ENCODE peak calls at places on chromosome 22, in five cellular contexts. C is choroid plexus epithelial cell, B is heart left ventricle, L is GM13977, N is fibroblast of lung. S is an unnamed sample.

GRCh38 chr22:42179616-42180015 is 49.0 kb upstream of the CYP2D6 start:
- DNase-seq in B (no peak), N (peak), C (peak), L (no peak), S (peak)

GRCh38 chr22:45242778-45243191 is 2.1 kb upstream of the KIAA0930 start:
- DNase-seq in C (no peak), L (no peak), N (no peak), B (no peak), S (peak)

GRCh38 chr22:42069801-42070516 is 653 bp downstream of the NAGA start:
- DNase-seq in C (no peak), B (no peak), L (no peak), N (no peak), S (no peak)

GRCh38 chr22:11598492-11599440 is 3929.2 kb upstream of the OR11H1 start:
- DNase-seq in C (no peak), B (no peak), L (no peak), N (no peak), S (no peak)

GRCh38 chr22:47796128-47796908 is 1033.9 kb downstream of the TBC1D22A start:
- DNase-seq in C (no peak), L (no peak), B (no peak), N (no peak), S (no peak)

GRCh38 chr22:26168199-26168915 is 905 bp upstream of the SEZ6L start:
- DNase-seq in C (no peak), N (no peak), B (no peak), L (no peak), S (no peak)

GRCh38 chr22:17269607-17270261 is 50.5 kb upstream of the ADA2 start:
- DNase-seq in B (peak), C (no peak), N (no peak), L (no peak), S (no peak)

GRCh38 chr22:47059701-47060161 is 297.3 kb downstream of the TBC1D22A start:
- DNase-seq in N (no peak), C (peak), B (no peak), L (peak), S (no peak)

GRCh38 chr22:24994070-24994763 is 41.7 kb downstream of the KIAA1671 start:
- DNase-seq in L (no peak), B (no peak), C (no peak), N (no peak), S (peak)

GRCh38 chr22:26360169-26360885 is 68.7 kb upstream of the ASPHD2 start:
- DNase-seq in L (peak), N (peak), C (peak), B (peak), S (peak)

GRCh38 chr22:46007848-46008261 is 30.9 kb upstream of the WNT7B start:
- DNase-seq in N (peak), L (no peak), C (peak), B (peak), S (peak)

GRCh38 chr22:33088418-33088817 is 30.2 kb upstream of the SYN3 start:
- DNase-seq in L (no peak), C (no peak), B (no peak), N (no peak), S (no peak)

GRCh38 chr22:45212992-45213751 is 27.5 kb downstream of the KIAA0930 start:
- DNase-seq in B (peak), C (peak), N (peak), L (no peak), S (peak)

GRCh38 chr22:47373648-47374272 is 611.3 kb downstream of the TBC1D22A start:
- DNase-seq in N (no peak), B (no peak), L (no peak), C (no peak), S (no peak)

GRCh38 chr22:41772645-41773044 is 27.8 kb upstream of the CCDC134 start:
- DNase-seq in C (no peak), B (no peak), L (no peak), N (no peak), S (peak)

GRCh38 chr22:44697423-44698179 is 4.4 kb upstream of the PRR5 start:
- DNase-seq in B (peak), L (peak), N (peak), C (peak), S (peak)

GRCh38 chr22:37119872-37120271 is 10.4 kb upstream of the TMPRSS6 start:
- DNase-seq in L (peak), B (no peak), N (no peak), C (no peak), S (no peak)

GRCh38 chr22:37123649-37124048 is 14.1 kb upstream of the TMPRSS6 start:
- DNase-seq in L (no peak), B (no peak), N (no peak), C (no peak), S (no peak)

GRCh38 chr22:37120569-37121340 is 11.2 kb upstream of the TMPRSS6 start:
- DNase-seq in B (no peak), L (no peak), C (no peak), N (no peak), S (no peak)

GRCh38 chr22:37122598-37123180 is 13.2 kb upstream of the TMPRSS6 start:
- DNase-seq in C (no peak), L (no peak), B (no peak), N (no peak), S (no peak)

GRCh38 chr22:37121887-37122591 is 12.5 kb upstream of the TMPRSS6 start:
- DNase-seq in C (peak), B (no peak), N (no peak), L (peak), S (peak)
- TF ChIP-seq CTCF in C (no peak), B (no peak), N (no peak), L (no peak), S (no peak)

GRCh38 chr22:38104084-38104483 is 6.4 kb downstream of the BAIAP2L2 start:
- DNase-seq in L (peak), N (no peak), B (no peak), C (peak), S (peak)
- TF ChIP-seq CTCF in L (peak), N (peak), B (no peak), C (peak), S (peak)

GRCh38 chr22:29704528-29705285 is 15.1 kb upstream of the CABP7 start:
- DNase-seq in B (no peak), C (peak), L (no peak), N (peak), S (no peak)
- TF ChIP-seq CTCF in B (no peak), C (no peak), L (no peak), N (no peak), S (no peak)

GRCh38 chr22:43537019-43537585 is 125.3 kb downstream of the MPPED1 start:
- DNase-seq in L (no peak), B (no peak), N (no peak), C (no peak), S (peak)
- TF ChIP-seq CTCF in L (no peak), B (no peak), N (no peak), C (no peak), S (no peak)

GRCh38 chr22:50700387-50701075 is 27.9 kb downstream of the SHANK3 start:
- DNase-seq in C (no peak), B (no peak), N (no peak), L (no peak), S (no peak)

GRCh38 chr22:50698546-50698945 is 25.9 kb downstream of the SHANK3 start:
- DNase-seq in C (no peak), L (no peak), N (no peak), B (no peak), S (no peak)

GRCh38 chr22:50699001-50699753 is 26.6 kb downstream of the SHANK3 start:
- DNase-seq in N (no peak), C (no peak), L (no peak), B (no peak), S (no peak)

GRCh38 chr22:50701076-50701419 is 28.4 kb downstream of the SHANK3 start:
- DNase-seq in L (no peak), C (no peak), N (no peak), B (no peak), S (no peak)

GRCh38 chr22:50699754-50700386 is 27.2 kb downstream of the SHANK3 start:
- DNase-seq in L (no peak), C (no peak), N (no peak), B (no peak), S (no peak)
- TF ChIP-seq CTCF in L (peak), C (peak), N (peak), B (no peak), S (no peak)

GRCh38 chr22:31749636-31750364 is at the start of gene PRR14L:
- DNase-seq in B (peak), L (peak), N (peak), C (peak), S (peak)
- TF ChIP-seq CTCF in B (no peak), L (peak), N (no peak), C (no peak), S (no peak)

GRCh38 chr22:22591348-22592299 is 32.6 kb upstream of the PRAME start:
- DNase-seq in B (no peak), N (no peak), L (no peak), C (peak), S (no peak)
- TF ChIP-seq CTCF in B (no peak), N (peak), L (no peak), C (peak), S (no peak)

GRCh38 chr22:35736701-35737100 is 19.0 kb downstream of the APOL5 start:
- DNase-seq in L (no peak), N (no peak), B (no peak), C (no peak), S (no peak)

GRCh38 chr22:35739076-35739475 is 21.4 kb downstream of the APOL5 start:
- DNase-seq in L (no peak), C (no peak), B (no peak), N (no peak), S (no peak)

GRCh38 chr22:35740616-35741015 is 22.9 kb downstream of the APOL5 start:
- DNase-seq in N (no peak), C (no peak), B (no peak), L (no peak), S (no peak)

GRCh38 chr22:35742342-35743100 is 24.8 kb downstream of the APOL5 start:
- DNase-seq in L (no peak), N (peak), B (no peak), C (peak), S (peak)

GRCh38 chr22:35739642-35740041 is 22.0 kb downstream of the APOL5 start:
- DNase-seq in N (no peak), C (no peak), L (no peak), B (no peak), S (no peak)
- TF ChIP-seq CTCF in N (peak), C (peak), L (peak), B (peak), S (peak)

S was measured in MCF 10A.